ENCODE peak calls at places on chromosomes 6 and 20, in six cellular contexts. I is ovary, A is hepatocyte, N is psoas muscle, O is thoracic aorta, F is suprapubic skin. Y is an unnamed sample.
A peak's percentile ranks its signal among the peaks of the same experiment; 100 is the strongest.

GRCh38 chr6:137866200-137866913 is 702 bp upstream of the TNFAIP3 start:
- DNase-seq in I (peak; percentile 69), A (peak; percentile 61), N (peak; percentile 61), O (peak; percentile 21), F (peak; percentile 86), Y (no peak)

GRCh38 chr6:135182993-135183531 is 2.0 kb downstream of the MYB start:
- DNase-seq in I (no peak), A (peak; percentile 58), N (no peak), O (no peak), F (no peak), Y (no peak)

GRCh38 chr6:84249724-84250123 is 22.3 kb upstream of the CEP162 start:
- DNase-seq in I (no peak), A (no peak), N (no peak), O (no peak), F (no peak), Y (no peak)

GRCh38 chr20:63327229-63327745 is 33.9 kb downstream of the CHRNA4 start:
- DNase-seq in I (no peak), A (no peak), N (peak; percentile 6), O (no peak), F (no peak), Y (no peak)

GRCh38 chr20:36018208-36018988 is 50.0 kb downstream of the CNBD2 start:
- DNase-seq in I (no peak), A (peak; percentile 16), N (no peak), O (no peak), F (peak; percentile 38), Y (no peak)

GRCh38 chr20:53510266-53510665 is 83.4 kb downstream of the ZNF217 start:
- DNase-seq in I (no peak), A (no peak), N (no peak), O (no peak), F (peak; percentile 56), Y (no peak)

GRCh38 chr6:25041676-25042598 is 106.2 kb upstream of the RIPOR2 start:
- DNase-seq in I (no peak), A (no peak), N (no peak), O (no peak), F (no peak), Y (no peak)

GRCh38 chr6:146410851-146411595 is 132.6 kb upstream of the RAB32 start:
- DNase-seq in I (no peak), A (no peak), N (no peak), O (no peak), F (no peak), Y (no peak)

GRCh38 chr6:165988757-165989456 is 178.7 kb downstream of the TBXT start:
- DNase-seq in I (peak; percentile 54), A (no peak), N (no peak), O (no peak), F (no peak), Y (peak; percentile 37)
- H3K4me3 ChIP-seq in I (peak overlapping the region; percentile 67), A (no peak overlapping the region), N (peak overlapping the region; percentile 63), O (peak overlapping the region; percentile 43), F (peak overlapping the region; percentile 48), Y (peak overlapping the region; percentile 59)

DNA sequence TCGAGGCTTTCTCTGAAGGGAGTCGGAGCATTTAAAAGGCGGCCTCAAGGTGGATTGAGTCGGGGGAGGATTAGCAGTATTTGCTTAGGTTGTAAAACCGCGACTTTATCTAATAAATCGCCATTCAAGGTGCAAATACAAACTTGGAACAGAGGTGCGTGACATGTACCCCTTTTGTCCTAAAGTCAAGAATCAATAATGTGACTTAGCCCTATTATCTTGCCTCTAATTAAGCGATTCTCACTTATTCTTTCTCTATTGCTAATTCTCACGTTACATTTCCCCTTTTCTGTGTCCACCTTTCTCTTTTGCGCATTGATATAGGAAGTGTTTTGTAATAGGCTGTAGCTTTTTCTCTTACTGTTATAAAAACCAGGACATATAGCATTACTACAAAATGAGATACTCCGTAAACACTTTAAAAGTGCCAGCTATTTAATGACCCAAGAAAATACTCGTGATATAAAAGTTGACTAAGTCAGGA is 606 bp upstream of the TMEM30A start:
- DNase-seq in I (no peak), A (no peak), N (no peak), O (no peak), F (no peak), Y (no peak)
- H3K27ac ChIP-seq in I (peak overlapping the region; percentile 51), A (peak overlapping the region; percentile 89), N (peak overlapping the region; percentile 95), O (peak overlapping the region; percentile 93), F (peak overlapping the region; percentile 90), Y (peak overlapping the region; percentile 93)

GRCh38 chr6:33206864-33207568 is 1.3 kb upstream of the RING1 start:
- DNase-seq in I (no peak), A (peak; percentile 68), N (no peak), O (no peak), F (no peak), Y (no peak)

GRCh38 chr6:33208089-33208967 is at the start of gene RING1:
- DNase-seq in I (peak; percentile 93), A (peak; percentile 92), N (peak; percentile 90), O (no peak), F (peak; percentile 93), Y (peak; percentile 90)

GRCh38 chr6:33206027-33206863 is 1.8 kb downstream of the HSD17B8 start:
- DNase-seq in I (no peak), A (no peak), N (no peak), O (no peak), F (no peak), Y (no peak)

GRCh38 chr6:33209856-33210255 is 1.6 kb downstream of the RING1 start:
- DNase-seq in I (no peak), A (no peak), N (no peak), O (no peak), F (no peak), Y (no peak)

GRCh38 chr6:33207569-33208088 is 671 bp upstream of the RING1 start:
- DNase-seq in I (peak; percentile 71), A (peak; percentile 80), N (peak; percentile 59), O (no peak), F (no peak), Y (peak; percentile 58)
- H3K27me3 ChIP-seq in I (no peaks in the 10 kb centered on the region), A (no peaks in the 10 kb centered on the region), N (no peaks in the 10 kb centered on the region), O (no peaks in the 10 kb centered on the region), F (no peaks in the 10 kb centered on the region), Y (no peaks in the 10 kb centered on the region)

DNA sequence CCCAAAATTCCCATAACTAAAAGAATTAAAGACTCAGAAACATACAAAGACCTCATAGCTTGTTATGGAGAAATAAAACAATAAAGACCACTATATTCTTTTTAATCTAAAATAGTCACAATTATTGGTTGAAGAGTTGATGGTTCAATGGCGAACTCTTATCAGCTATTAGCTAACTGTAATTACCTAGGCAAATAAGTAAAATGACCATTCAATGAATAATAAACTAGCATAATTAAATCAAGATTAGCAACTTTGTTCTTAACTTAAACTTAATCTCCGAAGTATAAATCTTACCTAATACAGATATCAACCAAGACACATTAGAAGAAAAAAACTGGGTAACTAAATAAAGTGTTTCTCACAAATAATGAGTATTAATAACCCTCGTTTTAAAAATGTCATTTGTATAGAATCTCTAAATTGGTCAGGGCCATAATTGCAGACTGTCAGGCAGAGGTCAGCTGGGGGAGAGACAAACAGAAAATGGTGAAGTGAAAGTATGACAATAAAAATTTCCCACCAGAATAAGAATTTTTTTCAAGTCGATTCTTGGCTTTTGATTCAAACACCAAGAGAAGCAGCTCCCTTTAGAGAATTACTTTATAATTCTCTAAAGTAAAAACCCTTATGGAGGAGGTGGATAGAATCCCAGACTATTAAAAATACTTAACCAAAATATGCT is 1.7 kb downstream of the FKBP5 start:
- DNase-seq in I (no peak), A (no peak), N (no peak), O (no peak), F (no peak), Y (no peak)
- H3K4me3 ChIP-seq in I (peak overlapping the region; percentile 91), A (peak overlapping the region; percentile 93), N (peak overlapping the region; percentile 85), O (peak overlapping the region; percentile 91), F (peak overlapping the region; percentile 72), Y (peak overlapping the region; percentile 72)

GRCh38 chr6:159981171-159981571 is 12.3 kb downstream of the IGF2R start:
- DNase-seq in I (no peak), A (no peak), N (no peak), O (no peak), F (no peak), Y (no peak)
- H3K27ac ChIP-seq in I (peak overlapping the region; percentile 73), A (peak overlapping the region; percentile 26), N (peak overlapping the region; percentile 90), O (peak overlapping the region; percentile 64), F (peak overlapping the region; percentile 57), Y (peak overlapping the region; percentile 90)

DNA sequence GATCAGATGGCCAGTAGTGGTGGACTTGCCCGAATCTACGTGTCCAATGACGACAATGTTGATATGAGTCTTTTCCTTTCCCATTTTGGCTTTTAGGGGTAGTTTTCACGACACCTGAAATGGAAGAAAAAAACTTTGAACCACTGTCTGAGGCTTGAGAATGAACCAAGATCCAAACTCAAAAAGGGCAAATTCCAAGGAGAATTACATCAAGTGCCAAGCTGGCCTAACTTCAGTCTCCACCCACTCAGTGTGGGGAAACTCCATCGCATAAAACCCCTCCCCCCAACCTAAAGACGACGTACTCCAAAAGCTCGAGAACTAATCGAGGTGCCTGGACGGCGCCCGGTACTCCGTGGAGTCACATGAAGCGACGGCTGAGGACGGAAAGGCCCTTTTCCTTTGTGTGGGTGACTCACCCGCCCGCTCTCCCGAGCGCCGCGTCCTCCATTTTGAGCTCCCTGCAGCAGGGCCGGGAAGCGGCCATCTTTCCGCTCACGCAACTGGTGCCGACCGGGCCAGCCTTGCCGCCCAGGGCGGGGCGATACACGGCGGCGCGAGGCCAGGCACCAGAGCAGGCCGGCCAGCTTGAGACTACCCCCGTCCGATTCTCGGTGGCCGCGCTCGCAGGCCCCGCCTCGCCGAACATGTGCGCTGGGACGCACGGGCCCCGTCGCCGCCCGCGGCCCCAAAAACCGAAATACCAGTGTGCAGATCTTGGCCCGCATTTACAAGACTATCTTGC is 717 bp downstream of the EEF1A1 start:
- DNase-seq in I (peak; percentile 73), A (peak; percentile 85), N (peak; percentile 77), O (peak; percentile 53), F (peak; percentile 88), Y (peak; percentile 79)
- H3K27me3 ChIP-seq in I (no peaks in the 10 kb centered on the region), A (no peaks in the 10 kb centered on the region), N (peaks cover 17% of the 10 kb centered on the region), O (no peaks in the 10 kb centered on the region), F (no peaks in the 10 kb centered on the region), Y (no peaks in the 10 kb centered on the region)

DNA sequence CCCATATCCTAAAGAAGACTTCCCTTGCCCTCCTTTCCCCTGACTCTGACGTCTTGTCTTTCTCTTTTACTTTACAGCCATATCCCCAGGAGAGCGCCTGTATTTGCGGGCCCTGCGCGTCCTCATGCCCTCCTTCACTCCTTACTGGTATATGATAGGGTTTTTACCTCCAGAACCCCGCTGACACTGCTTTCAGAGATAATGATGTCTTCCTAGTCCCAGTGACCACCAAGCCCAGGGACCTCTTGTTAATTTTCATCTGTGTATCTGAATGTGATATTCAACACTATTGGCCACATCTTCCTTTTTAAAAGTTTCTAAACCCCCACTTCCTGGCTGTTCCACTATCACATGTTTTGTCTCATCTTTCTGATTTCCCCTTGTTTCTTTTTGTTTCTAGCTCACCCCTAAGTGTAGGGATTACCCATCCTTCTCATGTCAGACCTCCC is 102.0 kb downstream of the HIVEP1 start:
- DNase-seq in I (no peak), A (no peak), N (no peak), O (no peak), F (no peak), Y (no peak)
- H3K4me3 ChIP-seq in I (no peak overlapping the region), A (no peak overlapping the region), N (no peak overlapping the region), O (no peak overlapping the region), F (no peak overlapping the region), Y (no peak overlapping the region)

GRCh38 chr6:41687501-41688175 is 47.8 kb downstream of the TFEB start:
- DNase-seq in I (no peak), A (peak; percentile 35), N (no peak), O (no peak), F (no peak), Y (no peak)
- H3K27ac ChIP-seq in I (no peak overlapping the region), A (no peak overlapping the region), N (no peak overlapping the region), O (no peak overlapping the region), F (no peak overlapping the region), Y (peak overlapping the region; percentile 12)

GRCh38 chr6:170162011-170162770 is 128.7 kb downstream of the DLL1 start:
- DNase-seq in I (no peak), A (no peak), N (no peak), O (no peak), F (peak; percentile 68), Y (no peak)
- H3K27me3 ChIP-seq in I (no peaks in the 10 kb centered on the region), A (no peaks in the 10 kb centered on the region), N (no peaks in the 10 kb centered on the region), O (no peaks in the 10 kb centered on the region), F (peaks cover 16% of the 10 kb centered on the region), Y (peaks cover 14% of the 10 kb centered on the region)

Y was measured in heart right ventricle.